ENCODE peak calls at places on chromosomes 4 and X, in five cellular contexts. One of them, this sample, is unnamed. For H3K4me1, the result is how much of the 10 kb centered on the place peaks cover.

GRCh38 chr4:47640911-47641310 is 155.8 kb downstream of the ATP10D start:
- DNase-seq in neuronal stem cell: no peak
- DNase-seq in tibial nerve: no peak
- DNase-seq in A549: no peak
- DNase-seq in effector memory CD4-positive, alpha-beta T cell: no peak
- DNase-seq in this sample: no peak

GRCh38 chr4:157014621-157015591 is 43.3 kb upstream of the PDGFC start:
- DNase-seq in neuronal stem cell: no peak
- DNase-seq in tibial nerve: no peak
- DNase-seq in A549: no peak
- DNase-seq in effector memory CD4-positive, alpha-beta T cell: no peak
- DNase-seq in this sample: peak

GRCh38 chrX:111868726-111869638 is 7.0 kb upstream of the TRPC5OS start:
- DNase-seq in neuronal stem cell: peak
- DNase-seq in tibial nerve: no peak
- DNase-seq in A549: no peak
- DNase-seq in effector memory CD4-positive, alpha-beta T cell: no peak
- DNase-seq in this sample: peak

GRCh38 chr4:158250321-158250720 is 40.0 kb downstream of the TMEM144 start:
- DNase-seq in neuronal stem cell: no peak
- DNase-seq in tibial nerve: no peak
- DNase-seq in A549: no peak
- DNase-seq in effector memory CD4-positive, alpha-beta T cell: no peak
- DNase-seq in this sample: no peak

GRCh38 chr4:159455675-159456235 is 352.9 kb downstream of the RAPGEF2 start:
- DNase-seq in neuronal stem cell: peak
- DNase-seq in tibial nerve: peak
- DNase-seq in A549: peak
- DNase-seq in effector memory CD4-positive, alpha-beta T cell: no peak
- DNase-seq in this sample: peak

GRCh38 chrX:38882894-38883620 is 81.8 kb downstream of the MID1IP1 start:
- DNase-seq in neuronal stem cell: no peak
- DNase-seq in tibial nerve: no peak
- DNase-seq in A549: no peak
- DNase-seq in effector memory CD4-positive, alpha-beta T cell: no peak
- DNase-seq in this sample: no peak

GRCh38 chrX:136687457-136687856 is 39.5 kb downstream of the CD40LG start:
- DNase-seq in neuronal stem cell: no peak
- DNase-seq in tibial nerve: no peak
- DNase-seq in A549: no peak
- DNase-seq in effector memory CD4-positive, alpha-beta T cell: no peak
- DNase-seq in this sample: no peak

GRCh38 chrX:19579485-19579884 is 64.2 kb upstream of the MAP3K15 start:
- DNase-seq in neuronal stem cell: no peak
- DNase-seq in tibial nerve: no peak
- DNase-seq in A549: no peak
- DNase-seq in effector memory CD4-positive, alpha-beta T cell: no peak
- DNase-seq in this sample: no peak

GRCh38 chr4:21765810-21766407 is 182.7 kb downstream of the KCNIP4 start:
- DNase-seq in neuronal stem cell: peak
- DNase-seq in tibial nerve: peak
- DNase-seq in A549: peak
- DNase-seq in effector memory CD4-positive, alpha-beta T cell: no peak
- DNase-seq in this sample: peak

GRCh38 chr4:122963222-122963621 is 40.8 kb upstream of the NUDT6 start:
- DNase-seq in neuronal stem cell: no peak
- DNase-seq in tibial nerve: no peak
- DNase-seq in A549: no peak
- DNase-seq in effector memory CD4-positive, alpha-beta T cell: no peak
- DNase-seq in this sample: no peak

GRCh38 chr4:154329939-154330338 is 161.7 kb downstream of the DCHS2 start:
- DNase-seq in neuronal stem cell: no peak
- DNase-seq in tibial nerve: no peak
- DNase-seq in A549: no peak
- DNase-seq in effector memory CD4-positive, alpha-beta T cell: no peak
- DNase-seq in this sample: no peak

GRCh38 chr4:24229976-24230375 is 340.1 kb upstream of the PPARGC1A start:
- DNase-seq in neuronal stem cell: no peak
- DNase-seq in tibial nerve: no peak
- DNase-seq in A549: no peak
- DNase-seq in effector memory CD4-positive, alpha-beta T cell: no peak
- DNase-seq in this sample: no peak

GRCh38 chr4:148222991-148223660 is 219.1 kb downstream of the NR3C2 start:
- DNase-seq in neuronal stem cell: no peak
- DNase-seq in tibial nerve: no peak
- DNase-seq in A549: no peak
- DNase-seq in effector memory CD4-positive, alpha-beta T cell: no peak
- DNase-seq in this sample: no peak

GRCh38 chr4:148224476-148224875 is 217.7 kb downstream of the NR3C2 start:
- DNase-seq in neuronal stem cell: no peak
- DNase-seq in tibial nerve: no peak
- DNase-seq in A549: no peak
- DNase-seq in effector memory CD4-positive, alpha-beta T cell: no peak
- DNase-seq in this sample: no peak

GRCh38 chr4:148227147-148227546 is 215.1 kb downstream of the NR3C2 start:
- DNase-seq in neuronal stem cell: no peak
- DNase-seq in tibial nerve: no peak
- DNase-seq in A549: no peak
- DNase-seq in effector memory CD4-positive, alpha-beta T cell: no peak
- DNase-seq in this sample: no peak

GRCh38 chr4:148225639-148226038 is 216.6 kb downstream of the NR3C2 start:
- DNase-seq in neuronal stem cell: no peak
- DNase-seq in tibial nerve: no peak
- DNase-seq in A549: no peak
- DNase-seq in effector memory CD4-positive, alpha-beta T cell: no peak
- DNase-seq in this sample: no peak

GRCh38 chr4:148226341-148226740 is 215.9 kb downstream of the NR3C2 start:
- DNase-seq in neuronal stem cell: no peak
- DNase-seq in tibial nerve: no peak
- DNase-seq in A549: no peak
- DNase-seq in effector memory CD4-positive, alpha-beta T cell: no peak
- DNase-seq in this sample: no peak
- H3K4me1 ChIP-seq in neuronal stem cell: under half
- H3K4me1 ChIP-seq in tibial nerve: under half
- H3K4me1 ChIP-seq in A549: under half
- H3K4me1 ChIP-seq in effector memory CD4-positive, alpha-beta T cell: under half
- H3K4me1 ChIP-seq in this sample: under half

GRCh38 chr4:1206299-1207156 is 34.1 kb upstream of the SPON2 start:
- DNase-seq in neuronal stem cell: no peak
- DNase-seq in tibial nerve: no peak
- DNase-seq in A549: no peak
- DNase-seq in effector memory CD4-positive, alpha-beta T cell: no peak
- DNase-seq in this sample: no peak

GRCh38 chr4:1207157-1207470 is 34.7 kb upstream of the SPON2 start:
- DNase-seq in neuronal stem cell: no peak
- DNase-seq in tibial nerve: no peak
- DNase-seq in A549: no peak
- DNase-seq in effector memory CD4-positive, alpha-beta T cell: no peak
- DNase-seq in this sample: no peak

GRCh38 chr4:1205641-1206298 is 33.4 kb upstream of the SPON2 start:
- DNase-seq in neuronal stem cell: no peak
- DNase-seq in tibial nerve: no peak
- DNase-seq in A549: no peak
- DNase-seq in effector memory CD4-positive, alpha-beta T cell: no peak
- DNase-seq in this sample: no peak

GRCh38 chr4:1204286-1204827 is 32.0 kb upstream of the SPON2 start:
- DNase-seq in neuronal stem cell: no peak
- DNase-seq in tibial nerve: no peak
- DNase-seq in A549: no peak
- DNase-seq in effector memory CD4-positive, alpha-beta T cell: no peak
- DNase-seq in this sample: no peak

DNA sequence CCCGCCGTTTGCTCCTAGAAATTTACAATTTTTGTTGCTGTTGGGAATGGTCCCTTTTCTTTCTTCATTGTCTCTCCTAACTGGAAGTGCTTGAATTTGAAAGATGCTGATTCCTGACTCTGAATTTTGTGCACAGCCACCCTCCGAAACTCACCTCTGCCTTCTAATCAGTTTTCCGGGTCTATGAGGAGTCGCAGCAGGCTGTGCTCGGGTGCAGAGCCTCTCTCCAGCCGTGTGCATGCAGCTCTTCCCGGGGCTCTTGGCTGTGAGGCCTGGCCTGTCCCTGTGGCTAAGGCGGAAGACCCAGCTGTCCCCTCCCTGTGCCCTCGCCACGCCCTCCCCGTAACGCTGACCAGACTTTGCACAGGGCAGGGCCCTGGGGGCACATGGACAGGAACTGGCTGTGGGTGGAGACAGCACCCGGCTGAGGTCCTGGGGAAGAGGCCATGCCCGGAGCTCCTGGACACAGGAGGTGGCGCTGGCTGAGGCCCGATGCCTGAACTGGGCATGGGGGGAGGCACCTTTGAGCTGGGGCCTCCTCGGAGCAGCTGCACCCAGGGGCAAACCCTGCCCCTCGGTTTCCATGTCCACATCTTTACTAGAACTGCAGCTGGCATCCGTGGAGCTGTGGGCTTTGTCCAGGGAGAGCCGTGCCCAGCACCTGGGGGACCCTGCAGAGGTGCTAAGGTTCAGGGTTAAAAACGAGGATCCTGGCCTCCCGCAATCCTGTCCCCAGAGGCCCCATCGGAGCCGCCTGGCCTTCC is 32.6 kb upstream of the SPON2 start:
- DNase-seq in neuronal stem cell: no peak
- DNase-seq in tibial nerve: no peak
- DNase-seq in A549: no peak
- DNase-seq in effector memory CD4-positive, alpha-beta T cell: no peak
- DNase-seq in this sample: no peak
- H3K4me1 ChIP-seq in neuronal stem cell: under half
- H3K4me1 ChIP-seq in tibial nerve: half or more
- H3K4me1 ChIP-seq in A549: under half
- H3K4me1 ChIP-seq in effector memory CD4-positive, alpha-beta T cell: under half
- H3K4me1 ChIP-seq in this sample: under half

DNA sequence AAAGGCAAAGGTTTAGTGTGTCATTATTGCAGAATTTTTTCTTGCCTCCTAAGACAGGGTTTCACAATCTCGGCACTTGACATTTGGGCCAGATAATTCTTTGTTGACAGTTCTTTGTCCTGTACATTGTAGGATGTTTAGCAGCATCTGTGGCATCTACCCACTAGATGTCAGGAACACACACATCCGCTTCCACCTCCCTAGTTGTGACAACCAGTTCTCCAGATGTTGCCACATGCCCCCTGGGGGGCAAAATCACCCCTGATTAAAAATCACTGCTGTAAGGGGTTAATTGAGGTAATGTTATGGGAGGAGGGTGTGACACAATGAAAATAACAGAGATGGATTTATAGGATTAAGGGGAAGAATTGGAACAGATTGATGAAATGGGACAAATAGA is 75.3 kb downstream of the HMGB2 start:
- DNase-seq in neuronal stem cell: no peak
- DNase-seq in tibial nerve: no peak
- DNase-seq in A549: no peak
- DNase-seq in effector memory CD4-positive, alpha-beta T cell: no peak
- DNase-seq in this sample: no peak
- H3K4me1 ChIP-seq in neuronal stem cell: under half
- H3K4me1 ChIP-seq in tibial nerve: under half
- H3K4me1 ChIP-seq in A549: under half
- H3K4me1 ChIP-seq in effector memory CD4-positive, alpha-beta T cell: under half
- H3K4me1 ChIP-seq in this sample: under half

DNA sequence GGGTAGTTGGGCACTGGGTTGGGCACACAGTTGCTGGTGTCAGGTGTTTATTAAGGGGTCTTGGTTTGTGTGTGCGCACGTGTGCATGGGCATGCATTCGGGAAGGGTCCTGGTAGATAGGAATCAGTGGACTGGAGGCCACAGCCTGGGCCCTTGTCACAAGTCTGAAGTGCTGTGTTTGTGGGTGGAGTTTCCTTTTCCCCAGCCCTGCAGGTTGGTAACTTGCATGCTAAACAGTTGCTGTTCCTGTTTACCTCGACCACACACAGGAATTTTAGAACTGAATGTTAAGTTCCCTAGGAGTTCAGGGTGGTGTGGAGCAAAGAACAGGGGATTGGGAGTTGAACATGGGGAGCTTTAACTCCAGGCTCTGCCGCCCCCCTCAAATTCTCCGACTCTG is 48.8 kb downstream of the STARD8 start:
- DNase-seq in neuronal stem cell: no peak
- DNase-seq in tibial nerve: no peak
- DNase-seq in A549: no peak
- DNase-seq in effector memory CD4-positive, alpha-beta T cell: no peak
- DNase-seq in this sample: no peak
- H3K4me1 ChIP-seq in neuronal stem cell: under half
- H3K4me1 ChIP-seq in tibial nerve: under half
- H3K4me1 ChIP-seq in A549: under half
- H3K4me1 ChIP-seq in effector memory CD4-positive, alpha-beta T cell: under half
- H3K4me1 ChIP-seq in this sample: under half

DNA sequence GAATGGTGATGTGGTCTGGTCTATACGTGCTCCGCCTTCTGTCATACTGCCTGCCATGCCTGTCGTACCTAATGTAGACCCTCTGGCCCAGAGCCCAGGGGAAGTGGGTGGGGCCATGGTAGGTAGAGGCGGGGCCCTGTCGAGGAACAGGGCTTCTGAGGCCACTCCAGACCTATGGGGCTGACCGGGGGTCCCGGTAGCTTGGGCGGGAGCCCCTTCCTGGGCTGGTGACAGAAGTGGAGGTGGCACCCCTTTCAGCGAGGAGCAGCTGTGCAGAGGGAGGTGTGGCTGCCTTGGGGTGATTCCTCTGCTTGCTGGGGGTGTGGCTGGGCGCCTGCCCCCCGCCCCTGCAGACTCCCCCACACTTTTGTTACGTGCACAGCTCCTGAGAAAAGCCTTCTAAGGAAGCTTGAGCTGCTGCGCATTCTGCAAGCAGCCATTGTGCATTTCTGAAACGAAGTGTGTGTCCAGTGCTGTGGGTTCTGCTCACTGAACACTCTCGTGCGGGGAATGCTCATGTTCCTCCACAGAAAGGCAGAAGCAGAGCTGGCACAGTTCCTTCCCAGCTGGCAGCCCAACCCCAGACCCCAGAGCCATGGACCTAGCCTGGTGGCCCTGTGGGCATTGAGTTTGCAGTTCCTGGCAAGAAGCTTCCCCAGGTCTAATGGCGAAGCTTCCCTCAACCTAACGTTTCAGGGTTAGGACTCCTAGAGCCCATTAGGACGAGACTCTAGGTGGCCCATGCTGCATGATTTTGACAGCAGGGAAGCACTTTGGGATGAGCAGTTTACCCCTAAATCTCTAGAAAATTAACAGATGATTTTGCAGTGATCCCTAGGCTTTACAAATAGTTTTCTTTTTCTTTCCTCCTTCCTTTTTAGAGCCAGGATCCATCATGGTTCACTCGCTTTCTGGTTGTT is 72.7 kb upstream of the HGFAC start:
- DNase-seq in neuronal stem cell: no peak
- DNase-seq in tibial nerve: no peak
- DNase-seq in A549: no peak
- DNase-seq in effector memory CD4-positive, alpha-beta T cell: no peak
- DNase-seq in this sample: peak
- H3K4me1 ChIP-seq in neuronal stem cell: half or more
- H3K4me1 ChIP-seq in tibial nerve: under half
- H3K4me1 ChIP-seq in A549: under half
- H3K4me1 ChIP-seq in effector memory CD4-positive, alpha-beta T cell: under half
- H3K4me1 ChIP-seq in this sample: under half

This sample was measured in neural progenitor cell.